ENCODE peak calls at places on chromosomes 6 and 20, in six cellular contexts. Q, S, G, C, D and F are unnamed samples.

GRCh38 chr6:112877134-112878100 is 530.3 kb downstream of the RFPL4B start:
- DNase-seq in Q (no peak), S (no peak), G (no peak), C (no peak), D (no peak), F (no peak)

GRCh38 chr6:159981591-159982245 is 12.8 kb downstream of the IGF2R start:
- DNase-seq in Q (no peak), S (no peak), G (no peak), C (peak), D (no peak), F (no peak)

GRCh38 chr6:30826961-30827342 is 57.4 kb upstream of the DDR1 start:
- DNase-seq in Q (no peak), S (no peak), G (peak), C (no peak), D (peak), F (no peak)

GRCh38 chr20:33753763-33754162 is 22.0 kb downstream of the ZNF341 start:
- DNase-seq in Q (no peak), S (no peak), G (no peak), C (no peak), D (no peak), F (no peak)

GRCh38 chr6:5782783-5783567 is 223.8 kb downstream of the NRN1 start:
- DNase-seq in Q (no peak), S (no peak), G (no peak), C (no peak), D (peak), F (no peak)

GRCh38 chr20:10634190-10634589 is 39.6 kb downstream of the JAG1 start:
- DNase-seq in Q (no peak), S (no peak), G (no peak), C (no peak), D (no peak), F (no peak)

GRCh38 chr6:106895703-106896040 is 78.9 kb downstream of the CD24 start:
- DNase-seq in Q (no peak), S (no peak), G (no peak), C (no peak), D (no peak), F (no peak)

GRCh38 chr6:11613858-11614257 is 76.3 kb downstream of the TMEM170B start:
- DNase-seq in Q (peak), S (no peak), G (no peak), C (no peak), D (no peak), F (no peak)

GRCh38 chr6:141809901-141810300 is 322.8 kb upstream of the GJE1 start:
- DNase-seq in Q (no peak), S (no peak), G (no peak), C (no peak), D (no peak), F (no peak)

GRCh38 chr6:44481056-44481455 is 93.5 kb downstream of the CDC5L start:
- DNase-seq in Q (no peak), S (no peak), G (no peak), C (no peak), D (no peak), F (no peak)

DNA sequence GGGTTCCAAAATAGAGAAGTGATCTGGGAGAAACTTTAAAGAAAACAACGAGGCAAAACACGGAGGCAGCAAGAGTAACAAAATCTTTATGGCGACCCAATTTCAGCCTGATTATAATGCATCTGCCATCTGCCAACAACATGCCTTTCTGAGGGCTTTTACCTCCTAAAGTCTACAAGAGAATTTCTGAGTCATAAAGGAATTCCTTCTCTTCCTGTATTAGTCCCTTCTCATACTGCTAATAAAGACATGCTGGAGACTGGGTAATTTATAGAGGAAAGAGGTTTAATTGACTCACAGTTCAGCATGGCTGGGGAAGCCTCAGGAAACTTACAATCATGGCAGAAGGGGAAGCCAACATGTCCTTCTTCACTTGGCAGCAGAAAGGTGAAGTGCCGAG is 226.6 kb downstream of the HACE1 start:
- DNase-seq in Q (no peak), S (no peak), G (no peak), C (no peak), D (no peak), F (no peak)
- TF ChIP-seq SP1 in Q (no peak), S (no peak), G (no peak), C (no peak), D (no peak), F (no peak)

GRCh38 chr20:57309544-57310115 is 20.0 kb upstream of the SPO11 start:
- DNase-seq in Q (no peak), S (no peak), G (no peak), C (no peak), D (no peak), F (no peak)
- TF ChIP-seq SP1 in Q (no peak), S (no peak), G (no peak), C (no peak), D (no peak), F (no peak)

DNA sequence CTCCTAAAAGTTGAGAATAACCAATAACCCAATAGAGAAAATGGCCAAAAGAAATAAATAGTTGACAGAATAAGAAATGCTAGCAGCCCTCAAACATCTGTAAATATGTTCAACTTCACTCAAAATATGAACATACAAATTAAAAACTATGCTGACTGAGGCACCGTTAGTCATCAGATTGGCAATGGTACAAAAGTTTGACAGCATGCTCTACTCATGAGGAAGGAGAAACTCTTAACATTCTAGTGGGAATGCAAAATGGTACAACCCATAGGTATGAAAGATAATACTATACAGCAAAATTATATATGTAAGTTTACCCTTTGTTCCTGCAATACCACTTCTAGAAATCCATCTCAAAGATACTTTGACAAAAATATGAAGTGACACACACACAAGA is 1.6 kb upstream of the ZSCAN12 start:
- DNase-seq in Q (no peak), S (no peak), G (no peak), C (no peak), D (no peak), F (no peak)
- TF ChIP-seq SP1 in Q (no peak), S (no peak), G (no peak), C (no peak), D (no peak), F (no peak)

DNA sequence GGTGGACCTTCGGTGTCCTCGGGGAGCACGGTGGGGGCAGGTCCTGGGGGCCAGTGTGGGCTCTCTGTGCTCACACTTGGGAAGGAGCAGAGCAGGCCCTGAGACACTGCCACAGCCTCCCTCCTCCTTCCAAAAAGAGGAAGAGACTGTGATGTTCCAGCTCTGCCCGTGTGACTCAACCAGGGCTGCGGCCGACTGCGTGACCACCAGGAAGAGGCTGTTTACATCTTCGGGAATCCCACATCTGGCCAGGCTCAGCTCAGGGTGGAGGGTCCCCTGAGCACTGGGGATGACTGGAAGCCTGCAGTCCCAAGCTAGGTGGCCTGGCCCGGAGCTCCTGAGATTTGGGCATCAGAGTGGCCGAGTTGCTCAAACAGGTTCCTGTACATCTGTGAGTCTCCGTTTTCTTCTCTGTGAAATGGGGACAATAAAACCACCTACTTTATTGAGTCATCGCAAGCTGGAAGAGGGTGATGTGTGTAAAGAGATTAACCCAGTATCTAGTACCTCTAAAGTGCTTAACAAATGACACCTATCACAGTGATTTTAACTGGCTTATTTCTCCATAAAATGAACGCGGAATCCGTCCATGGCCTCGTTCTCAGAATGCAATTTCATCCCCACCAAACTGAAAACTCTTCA is 242.1 kb downstream of the DLL1 start:
- DNase-seq in Q (no peak), S (no peak), G (no peak), C (no peak), D (no peak), F (no peak)
- TF ChIP-seq SP1 in Q (no peak), S (no peak), G (no peak), C (no peak), D (no peak), F (no peak)

GRCh38 chr6:15247214-15247749 is 1.4 kb downstream of the JARID2 start:
- DNase-seq in Q (no peak), S (no peak), G (no peak), C (no peak), D (no peak), F (no peak)

GRCh38 chr6:15247750-15248450 is 2.0 kb downstream of the JARID2 start:
- DNase-seq in Q (no peak), S (peak), G (peak), C (no peak), D (peak), F (peak)

GRCh38 chr6:15249371-15250019 is 3.6 kb downstream of the JARID2 start:
- DNase-seq in Q (no peak), S (no peak), G (no peak), C (no peak), D (no peak), F (no peak)

GRCh38 chr6:15250440-15251168 is 4.7 kb downstream of the JARID2 start:
- DNase-seq in Q (no peak), S (no peak), G (no peak), C (no peak), D (no peak), F (no peak)

GRCh38 chr6:15248451-15249370 is 2.8 kb downstream of the JARID2 start:
- DNase-seq in Q (peak), S (peak), G (peak), C (peak), D (peak), F (peak)
- TF ChIP-seq SP1 in Q (peak), S (no peak), G (peak), C (no peak), D (peak), F (peak)